ENCODE peak calls at places on chromosomes 6 and 20, in four cellular contexts. Y is Peyer's patch, E is GM12878, C is HCT116. J is an unnamed sample.
A peak's percentile ranks its signal among the peaks of the same experiment; 100 is the strongest.

GRCh38 chr6:135403584-135403983 is 94.0 kb downstream of the AHI1 start:
- DNase-seq in Y (no peak), E (no peak), C (no peak), J (no peak)

GRCh38 chr6:42692151-42692911 is 30.1 kb downstream of the PRPH2 start:
- DNase-seq in Y (no peak), E (no peak), C (peak; percentile 64), J (no peak)

GRCh38 chr6:111105578-111105977 is 18.3 kb downstream of the SLC16A10 start:
- DNase-seq in Y (peak; percentile 93), E (no peak), C (peak; percentile 68), J (peak; percentile 8)

GRCh38 chr6:113763883-113764282 is 93.3 kb upstream of the MARCKS start:
- DNase-seq in Y (no peak), E (peak; percentile 72), C (peak; percentile 22), J (peak; percentile 50)

GRCh38 chr20:62760536-62761057 is 35.7 kb upstream of the MRGBP start:
- DNase-seq in Y (no peak), E (no peak), C (no peak), J (no peak)

GRCh38 chr6:169188051-169188863 is 65.4 kb downstream of the THBS2 start:
- DNase-seq in Y (no peak), E (no peak), C (no peak), J (peak; percentile 76)

GRCh38 chr6:18270216-18270615 is 5.9 kb upstream of the DEK start:
- DNase-seq in Y (no peak), E (no peak), C (no peak), J (no peak)

GRCh38 chr20:47799116-47799715 is 13.9 kb upstream of the SULF2 start:
- DNase-seq in Y (no peak), E (no peak), C (no peak), J (no peak)

GRCh38 chr6:34051339-34051919 is 94.5 kb downstream of the GRM4 start:
- DNase-seq in Y (no peak), E (no peak), C (no peak), J (no peak)

GRCh38 chr6:105560611-105561066 is 157.8 kb upstream of the PREP start:
- DNase-seq in Y (no peak), E (peak; percentile 70), C (no peak), J (no peak)

GRCh38 chr6:14948586-14949245 is 297.2 kb upstream of the JARID2 start:
- DNase-seq in Y (no peak), E (no peak), C (no peak), J (no peak)
- TF ChIP-seq CTCF in Y (no peak), E (no peak), C (no peak), J (no peak)

DNA sequence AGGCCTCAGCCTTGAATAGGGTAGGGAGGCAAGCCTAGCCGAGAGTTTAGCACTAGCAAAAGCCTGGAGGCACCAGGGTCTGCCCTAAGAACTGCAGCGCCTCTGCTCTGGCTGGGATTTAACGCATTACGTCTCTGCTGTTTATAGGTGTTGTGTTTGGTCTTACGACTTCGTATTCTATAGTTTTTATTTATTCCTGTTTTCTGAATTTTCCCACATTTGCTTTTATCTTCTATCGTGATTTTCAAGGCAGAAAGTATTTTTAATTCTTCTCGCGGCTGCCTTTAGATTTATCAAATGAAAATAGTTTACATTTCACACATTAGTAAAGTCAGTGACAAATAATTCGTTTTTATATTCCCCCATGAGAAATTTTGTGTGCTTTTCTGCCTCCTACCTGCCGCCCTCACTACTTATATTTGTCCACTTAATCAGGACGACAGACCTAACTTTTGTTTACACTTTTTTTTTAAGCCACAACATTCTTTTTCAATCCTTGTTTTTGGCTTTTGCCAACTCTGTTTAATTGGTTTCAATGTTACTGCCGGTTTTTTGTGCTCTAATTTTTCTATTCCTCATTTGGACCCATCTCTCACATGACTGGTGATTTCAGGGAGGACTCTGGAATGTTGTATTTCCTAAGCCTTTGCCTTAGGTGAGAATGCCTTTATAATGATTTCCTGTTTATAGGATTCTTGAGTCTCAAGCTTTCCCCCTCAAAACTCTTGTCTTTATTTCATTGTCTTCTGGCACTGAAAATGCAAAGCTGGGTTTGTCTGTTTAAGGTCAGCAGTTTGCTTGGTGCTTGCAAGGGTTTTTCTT is 1.3 kb upstream of the LZTS3 start:
- DNase-seq in Y (no peak), E (no peak), C (peak; percentile 26), J (peak; percentile 55)
- TF ChIP-seq POLR2A in Y (no peak), E (no peak), C (no peak), J (no peak)

GRCh38 chr6:55033021-55033546 is 141.2 kb upstream of the HCRTR2 start:
- DNase-seq in Y (no peak), E (no peak), C (no peak), J (no peak)
- H3K4me3 ChIP-seq in Y (no peak overlapping the region), E (no peak overlapping the region), C (no peak overlapping the region), J (no peak overlapping the region)

DNA sequence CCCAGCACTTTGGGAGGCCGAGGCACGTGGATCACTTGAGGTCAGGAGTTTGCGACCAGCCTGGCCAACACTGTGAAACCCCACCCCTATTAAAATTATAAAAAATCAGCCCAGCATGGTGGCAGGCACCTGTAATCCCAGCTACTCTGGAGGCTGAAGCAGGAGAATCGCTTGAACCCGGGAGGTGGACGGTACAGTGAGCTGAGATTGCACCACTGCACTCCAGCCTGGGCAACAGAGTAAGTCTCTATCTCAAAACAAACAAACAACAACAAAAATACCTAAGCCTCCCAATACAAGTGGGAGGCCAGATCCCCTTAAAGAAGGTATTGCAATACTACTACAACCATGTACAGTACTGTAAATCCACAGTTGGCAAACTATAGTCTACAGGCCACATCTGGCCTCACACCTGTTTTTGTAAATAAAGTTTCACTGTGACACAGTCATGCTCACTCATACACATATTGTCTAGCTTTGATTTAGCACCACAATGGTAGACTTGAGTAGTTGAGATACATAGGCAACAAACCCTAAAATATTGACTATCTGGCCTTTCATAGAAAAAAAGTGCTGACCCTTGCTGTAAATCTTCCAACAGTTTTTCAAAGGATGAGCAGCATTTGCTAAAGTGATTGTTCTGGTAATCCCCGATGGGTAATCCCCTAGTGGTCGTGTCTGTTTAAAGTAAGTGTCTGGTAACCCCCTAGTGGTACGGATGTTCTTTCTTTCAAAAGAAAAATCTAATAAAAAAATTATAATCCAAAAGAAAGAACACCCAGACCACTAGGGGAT is 202.0 kb downstream of the RNGTT start:
- DNase-seq in Y (no peak), E (peak; percentile 77), C (no peak), J (no peak)
- TF ChIP-seq CTCF in Y (no peak), E (peak; percentile 37), C (peak; percentile 6), J (no peak)

J was measured in NB4.